ENCODE peak calls at places on chromosomes 3 and 15, in six cellular contexts. A, R, E, T, O and I are unnamed samples.

GRCh38 chr15:75054172-75054897 is 30.9 kb downstream of the PPCDC start:
- DNase-seq in A (no peak), R (no peak), E (peak; percentile 40), T (no peak), O (no peak), I (no peak)

GRCh38 chr15:67680645-67681044 is 138.1 kb downstream of the MAP2K5 start:
- DNase-seq in A (peak; percentile 16), R (no peak), E (peak; percentile 1), T (no peak), O (no peak), I (peak; percentile 8)

GRCh38 chr15:70357453-70357852 is 259.7 kb upstream of the TLE3 start:
- DNase-seq in A (no peak), R (no peak), E (no peak), T (no peak), O (no peak), I (no peak)

GRCh38 chr3:30481241-30481640 is 125.2 kb upstream of the TGFBR2 start:
- DNase-seq in A (no peak), R (no peak), E (no peak), T (no peak), O (no peak), I (no peak)

GRCh38 chr15:59300618-59301139 is 72.0 kb downstream of the MYO1E start:
- DNase-seq in A (no peak), R (no peak), E (no peak), T (peak; percentile 69), O (no peak), I (no peak)

GRCh38 chr3:43523454-43524053 is 98.3 kb downstream of the ANO10 start:
- DNase-seq in A (peak; percentile 56), R (no peak), E (peak; percentile 60), T (no peak), O (peak; percentile 42), I (peak; percentile 52)

GRCh38 chr3:55984631-55985030 is 483.6 kb downstream of the ERC2 start:
- DNase-seq in A (no peak), R (no peak), E (no peak), T (no peak), O (no peak), I (no peak)

GRCh38 chr3:197809356-197810020 is 18.4 kb downstream of the LRCH3 start:
- DNase-seq in A (peak; percentile 85), R (no peak), E (no peak), T (no peak), O (no peak), I (peak; percentile 79)

GRCh38 chr15:66996099-66996498 is 69.3 kb upstream of the SMAD3 start:
- DNase-seq in A (peak; percentile 25), R (no peak), E (no peak), T (no peak), O (no peak), I (peak; percentile 63)

GRCh38 chr3:99633887-99634558 is 4.4 kb upstream of the COL8A1 start:
- DNase-seq in A (no peak), R (peak; percentile 75), E (no peak), T (no peak), O (peak; percentile 16), I (no peak)

DNA sequence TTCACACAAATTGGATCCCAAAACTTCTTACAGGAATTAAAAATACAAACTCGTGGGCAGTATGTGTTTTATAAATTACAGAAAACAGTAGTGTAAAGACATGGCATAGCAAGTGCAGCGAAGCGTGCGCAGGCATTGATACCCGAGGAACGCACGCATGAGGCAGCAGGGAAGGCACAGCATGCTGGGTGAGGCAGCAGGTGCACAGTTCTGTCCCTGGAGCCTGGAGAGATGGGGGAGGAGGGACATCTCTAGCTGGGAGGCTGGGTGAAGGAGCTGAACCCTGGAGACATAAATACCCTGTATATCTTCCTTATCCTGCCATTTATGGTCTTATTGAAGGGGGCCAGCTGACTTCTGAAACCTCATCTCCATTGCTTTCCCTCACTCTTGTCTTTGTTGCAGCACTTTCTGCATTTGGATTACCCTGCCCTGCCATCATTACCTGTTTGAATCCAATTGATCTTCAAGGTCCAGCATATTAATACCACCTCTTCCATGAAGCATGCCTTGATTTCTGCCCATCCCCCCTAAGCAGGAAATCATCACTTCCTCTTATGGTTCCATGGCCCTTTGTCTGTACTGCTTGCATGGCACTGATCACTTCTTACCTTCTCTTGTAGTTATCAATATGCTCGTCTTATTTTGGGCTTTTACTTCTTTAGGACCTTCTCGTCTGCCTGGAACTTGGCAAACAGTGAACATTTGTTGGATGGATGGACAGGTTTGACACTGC is 20.5 kb downstream of the LPP start:
- DNase-seq in A (no peak), R (no peak), E (no peak), T (no peak), O (no peak), I (no peak)
- H3K4me3 ChIP-seq in A (no peak overlapping the region), R (no peak overlapping the region), E (no peak overlapping the region), T (no peak overlapping the region), O (no peak overlapping the region), I (no peak overlapping the region)

GRCh38 chr15:65942436-65942835 is 73.1 kb downstream of the RAB11A start:
- DNase-seq in A (no peak), R (no peak), E (no peak), T (no peak), O (no peak), I (no peak)

GRCh38 chr15:65944404-65944803 is 75.1 kb downstream of the RAB11A start:
- DNase-seq in A (no peak), R (no peak), E (no peak), T (no peak), O (no peak), I (no peak)

GRCh38 chr15:65949482-65949881 is 80.2 kb downstream of the RAB11A start:
- DNase-seq in A (no peak), R (no peak), E (no peak), T (no peak), O (no peak), I (no peak)

GRCh38 chr15:65948352-65948751 is 79.1 kb downstream of the RAB11A start:
- DNase-seq in A (no peak), R (no peak), E (no peak), T (no peak), O (no peak), I (no peak)

GRCh38 chr15:65945616-65946015 is 76.3 kb downstream of the RAB11A start:
- DNase-seq in A (no peak), R (no peak), E (no peak), T (no peak), O (no peak), I (no peak)
- TF ChIP-seq CTCF in A (no peak), R (no peak), E (no peak), T (no peak), O (no peak), I (no peak)

GRCh38 chr3:106268696-106269095 is 399.9 kb upstream of the CBLB start:
- DNase-seq in A (no peak), R (no peak), E (no peak), T (no peak), O (no peak), I (no peak)
- H3K4me3 ChIP-seq in A (no peak overlapping the region), R (no peak overlapping the region), E (no peak overlapping the region), T (no peak overlapping the region), O (no peak overlapping the region), I (no peak overlapping the region)

DNA sequence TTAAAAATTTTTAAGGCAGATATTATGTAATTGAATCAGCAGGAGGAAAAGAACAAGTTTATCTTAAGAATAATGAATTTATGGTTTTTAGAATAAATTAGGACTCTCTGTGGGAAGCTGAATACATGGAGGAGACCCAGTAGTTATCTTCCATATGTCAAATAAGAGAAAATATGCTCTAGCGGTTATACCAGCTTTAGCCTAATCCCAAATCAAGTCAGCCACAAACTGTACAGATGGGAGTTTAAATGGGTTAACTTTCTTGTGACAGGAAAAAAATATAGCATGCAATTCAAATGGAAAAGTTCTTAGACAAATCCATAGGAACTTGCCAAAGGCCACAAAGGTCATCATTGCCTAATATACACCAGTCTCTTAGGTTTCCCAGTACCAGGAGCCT is 84.3 kb downstream of the TTBK2 start:
- DNase-seq in A (no peak), R (no peak), E (no peak), T (no peak), O (no peak), I (peak; percentile 7)
- TF ChIP-seq CTCF in A (no peak), R (no peak), E (no peak), T (no peak), O (no peak), I (no peak)

DNA sequence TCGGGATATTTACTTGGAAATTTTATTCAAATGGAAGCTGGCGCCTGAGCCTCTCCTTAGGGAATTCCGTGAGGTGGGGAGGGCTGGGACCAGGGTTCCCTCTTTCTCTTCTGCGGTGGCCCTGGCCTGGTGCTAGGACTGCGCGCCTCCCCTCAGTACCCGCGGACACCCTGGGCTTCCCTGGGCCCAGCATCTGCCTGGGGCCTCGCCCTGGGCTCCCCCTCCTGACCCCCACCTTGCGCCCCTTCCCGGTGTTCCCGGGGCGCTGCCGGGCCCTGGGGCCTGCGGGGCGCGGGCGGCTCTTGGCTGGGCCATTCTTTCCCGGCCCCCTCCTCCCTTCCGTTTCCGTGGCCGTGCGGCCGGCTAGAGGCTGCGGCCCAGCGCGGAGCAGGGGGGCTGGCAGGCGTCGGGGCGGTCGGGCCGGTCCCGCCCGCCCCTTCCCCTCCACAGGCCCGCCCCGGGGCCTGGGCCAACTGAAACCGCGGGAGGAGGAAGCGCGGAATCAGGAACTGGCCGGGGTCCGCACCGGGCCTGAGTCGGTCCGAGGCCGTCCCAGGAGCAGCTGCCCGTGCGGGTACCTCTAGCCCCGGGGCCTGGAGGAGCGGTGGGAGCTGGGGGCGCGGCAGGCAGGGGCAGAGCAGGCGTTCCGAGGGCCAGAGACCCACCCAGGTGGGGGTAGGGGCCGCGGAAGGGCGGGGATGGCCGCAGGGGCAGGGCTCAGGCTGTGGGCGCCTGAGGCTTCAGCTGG is at the start of gene FES:
- DNase-seq in A (peak; percentile 46), R (no peak), E (no peak), T (peak; percentile 74), O (no peak), I (no peak)
- H3K4me3 ChIP-seq in A (peak within 1 kb of the TSS; percentile 48), R (no peak within 1 kb of the TSS), E (no peak within 1 kb of the TSS), T (peak within 1 kb of the TSS; percentile 42), O (peak within 1 kb of the TSS; percentile 5), I (peak within 1 kb of the TSS; percentile 36)